ENCODE peak calls at places on chromosome X, in nine cellular contexts. H, E, F, N, O, A, Q, Z and L are unnamed samples.

GRCh38 chrX:22366166-22366702 is 93.5 kb downstream of the CBLL2 start:
- DNase-seq in F (no peak), A (peak; percentile 27), N (no peak), H (no peak), E (no peak), O (no peak), Z (no peak), Q (no peak), L (no peak)

GRCh38 chrX:63761639-63762038 is 23.4 kb downstream of the ARHGEF9 start:
- DNase-seq in A (no peak), F (no peak), E (no peak), H (no peak), Q (no peak), N (no peak), Z (no peak), O (no peak), L (no peak)

GRCh38 chrX:55867254-55867653 is 149.7 kb downstream of the RRAGB start:
- DNase-seq in H (no peak), Q (no peak), N (no peak), A (peak; percentile 2), E (no peak), Z (no peak), O (no peak), F (no peak), L (no peak)

GRCh38 chrX:34877451-34877850 is 65.1 kb upstream of the FAM47B start:
- DNase-seq in E (no peak), Q (no peak), H (no peak), F (no peak), N (no peak), A (peak; percentile 59), O (no peak), Z (no peak), L (no peak)

GRCh38 chrX:85493821-85494220 is 114.4 kb upstream of the POF1B start:
- DNase-seq in H (no peak), O (no peak), Q (no peak), N (no peak), Z (no peak), A (no peak), F (no peak), E (no peak), L (no peak)

GRCh38 chrX:72620550-72621145 is 48.0 kb upstream of the HDAC8 start:
- DNase-seq in A (peak; percentile 89), F (peak; percentile 67), O (no peak), N (no peak), H (peak; percentile 94), Z (peak; percentile 56), E (peak; percentile 70), Q (peak; percentile 35), L (no peak)

GRCh38 chrX:153926863-153927685 is 1.0 kb upstream of the ARHGAP4 start:
- DNase-seq in A (peak; percentile 10), F (peak; percentile 34), O (no peak), Z (no peak), H (peak; percentile 45), E (peak; percentile 75), N (peak; percentile 74), Q (peak; percentile 71), L (peak; percentile 12)

GRCh38 chrX:132022115-132022862 is 813 bp upstream of the STK26 start:
- DNase-seq in F (no peak), Q (no peak), Z (no peak), A (no peak), O (peak; percentile 61), N (no peak), E (peak; percentile 34), H (peak; percentile 10), L (no peak)

GRCh38 chrX:129876734-129877395 is 29.1 kb upstream of the UTP14A start:
- DNase-seq in Q (no peak), Z (no peak), A (peak; percentile 29), F (no peak), H (peak; percentile 42), E (no peak), N (no peak), O (no peak), L (no peak)

GRCh38 chrX:138745215-138745614 is 33.7 kb upstream of the FGF13 start:
- DNase-seq in Z (no peak), Q (no peak), F (no peak), A (peak; percentile 60), O (no peak), N (no peak), H (peak; percentile 40), E (no peak), L (peak; percentile 72)

GRCh38 chrX:137432609-137433008 is 133.3 kb upstream of the ZIC3 start:
- DNase-seq in A (no peak), Q (no peak), O (no peak), N (no peak), Z (no peak), H (peak; percentile 25), E (no peak), F (no peak), L (no peak)

GRCh38 chrX:138845791-138846190 is 134.3 kb upstream of the FGF13 start:
- DNase-seq in O (no peak), Z (no peak), N (no peak), A (no peak), E (no peak), H (no peak), Q (no peak), F (no peak), L (no peak)

GRCh38 chrX:57528670-57529255 is 63.0 kb upstream of the ZXDB start:
- DNase-seq in O (no peak), F (no peak), E (no peak), Q (no peak), A (peak; percentile 1), N (no peak), H (peak; percentile 13), Z (no peak), L (no peak)

GRCh38 chrX:20139966-20140365 is 1.7 kb downstream of the EIF1AX start:
- DNase-seq in O (no peak), F (no peak), A (peak; percentile 59), E (no peak), Q (no peak), N (no peak), Z (no peak), H (no peak), L (no peak)

GRCh38 chrX:112834016-112834855 is 6.4 kb downstream of the AMOT start:
- DNase-seq in E (no peak), F (no peak), O (no peak), A (peak; percentile 77), Z (no peak), Q (no peak), H (no peak), N (no peak), L (no peak)

GRCh38 chrX:360496-361150 is 26.1 kb downstream of the PPP2R3B start:
- DNase-seq in Q (no peak), F (no peak), E (no peak), O (no peak), Z (no peak), N (peak; percentile 51), H (no peak), A (no peak), L (no peak)

GRCh38 chrX:119401569-119401968 is 2.4 kb downstream of the SLC25A43 start:
- DNase-seq in A (no peak), E (no peak), Z (no peak), H (no peak), O (no peak), N (no peak), Q (no peak), F (no peak), L (no peak)

GRCh38 chrX:119402588-119402987 is 3.5 kb downstream of the SLC25A43 start:
- DNase-seq in A (no peak), O (no peak), E (no peak), F (no peak), Q (no peak), Z (no peak), N (no peak), H (no peak), L (no peak)

GRCh38 chrX:119398974-119399771 is at the start of gene SLC25A43:
- DNase-seq in Z (peak; percentile 53), Q (peak; percentile 49), H (peak; percentile 44), F (peak; percentile 22), O (peak; percentile 64), A (no peak), E (peak; percentile 58), N (peak; percentile 78), L (no peak)

GRCh38 chrX:119399772-119400101 is 601 bp downstream of the SLC25A43 start:
- DNase-seq in N (no peak), A (no peak), E (peak; percentile 60), F (no peak), H (no peak), Q (no peak), Z (no peak), O (no peak), L (no peak)

GRCh38 chrX:119398587-119398973 is 556 bp upstream of the SLC25A43 start:
- DNase-seq in F (no peak), H (peak; percentile 28), A (no peak), N (no peak), Z (no peak), E (no peak), Q (no peak), O (no peak), L (no peak)
- H3K4me3 ChIP-seq in F (peak overlapping the region; percentile 74), H (peak overlapping the region; percentile 78), A (peak overlapping the region; percentile 81), N (peak overlapping the region; percentile 60), Z (peak overlapping the region; percentile 74), E (peak overlapping the region; percentile 64), Q (peak overlapping the region; percentile 34), O (peak overlapping the region; percentile 68), L (peak overlapping the region; percentile 73)

DNA sequence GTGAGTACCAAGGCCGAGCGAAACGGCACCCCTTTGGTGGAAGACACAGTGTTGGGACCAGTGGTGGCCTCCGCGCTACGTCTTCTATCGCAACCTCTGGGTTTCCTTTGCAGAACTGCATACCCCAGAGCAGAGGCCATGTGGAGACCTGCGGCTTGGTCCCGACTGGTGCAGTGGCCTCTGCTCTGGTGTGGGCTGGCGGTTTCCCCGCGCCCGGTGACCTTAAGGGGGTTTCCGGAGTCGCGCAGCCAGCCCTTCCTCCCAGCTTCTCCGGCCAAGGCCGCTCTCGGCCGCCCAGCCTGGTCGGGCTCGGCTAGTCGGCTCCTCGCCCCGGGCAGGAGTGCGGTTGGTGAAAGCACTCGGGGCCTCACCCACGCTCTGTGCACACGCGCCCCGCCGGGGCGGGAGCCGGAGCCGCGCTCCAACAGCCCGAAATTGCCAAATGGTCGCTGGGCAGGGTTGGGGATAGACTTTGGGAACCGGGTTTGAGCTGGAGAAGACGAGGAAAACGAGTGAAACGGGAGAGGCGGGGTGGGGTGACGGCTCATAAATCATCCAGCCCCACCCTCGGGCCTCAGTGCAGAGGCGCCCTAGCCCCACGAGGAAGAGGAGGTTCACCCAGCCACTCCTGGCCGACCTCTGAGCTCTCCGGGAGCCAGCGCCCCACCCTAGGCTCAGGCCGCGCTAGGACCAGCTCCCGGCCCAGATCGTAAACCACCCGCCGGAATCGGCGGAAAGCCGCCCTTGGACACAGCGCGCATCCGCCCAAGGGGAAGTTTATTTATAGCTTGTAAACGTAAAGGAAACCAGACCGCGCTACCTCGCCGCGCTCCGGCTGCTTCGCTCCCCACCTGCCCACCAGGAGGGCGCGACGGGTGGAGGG is 84.7 kb downstream of the BCOR start:
- DNase-seq in E (peak; percentile 85), F (peak; percentile 62), N (peak; percentile 76), Q (peak; percentile 48), H (peak; percentile 62), Z (peak; percentile 76), O (peak; percentile 79), A (peak; percentile 35), L (peak; percentile 51)
- H3K9me3 ChIP-seq in E (no peaks in the 10 kb centered on the region), F (peaks cover 7% of the 10 kb centered on the region), N (no peaks in the 10 kb centered on the region), Q (no peaks in the 10 kb centered on the region), H (no peaks in the 10 kb centered on the region), Z (no peaks in the 10 kb centered on the region), O (no peaks in the 10 kb centered on the region), A (peaks cover 4% of the 10 kb centered on the region), L (no peaks in the 10 kb centered on the region)

GRCh38 chrX:13793897-13794296 is 23.0 kb downstream of the GPM6B start:
- DNase-seq in O (no peak), Q (no peak), Z (no peak), F (no peak), E (no peak), H (no peak), A (no peak), N (no peak), L (no peak)
- H3K4me1 ChIP-seq in O (no peaks in the 10 kb centered on the region), Q (no peaks in the 10 kb centered on the region), Z (no peaks in the 10 kb centered on the region), F (peaks cover 22% of the 10 kb centered on the region), E (no peaks in the 10 kb centered on the region), H (no peaks in the 10 kb centered on the region), A (no peaks in the 10 kb centered on the region), N (no peaks in the 10 kb centered on the region), L (no peaks in the 10 kb centered on the region)

GRCh38 chrX:68432648-68433047 is 647 bp downstream of the OPHN1 start:
- DNase-seq in F (no peak), H (peak; percentile 18), E (no peak), A (peak; percentile 40), N (no peak), Z (no peak), Q (no peak), O (no peak), L (no peak)
- H3K4me3 ChIP-seq in F (peak overlapping the region; percentile 65), H (peak overlapping the region; percentile 60), E (peak overlapping the region; percentile 70), A (peak overlapping the region; percentile 90), N (peak overlapping the region; percentile 67), Z (peak overlapping the region; percentile 53), Q (no peak overlapping the region), O (peak overlapping the region; percentile 65), L (peak overlapping the region; percentile 71)